ENCODE peak calls at places on chromosomes 6 and 20, in eight cellular contexts. N is Calu3, Q is H9, F is foreskin fibroblast, L is thoracic aorta, C is fibroblast of lung, X is MCF 10A, Z is upper lobe of left lung. R is an unnamed sample.

GRCh38 chr20:41196653-41197225 is 59.4 kb downstream of the PLCG1 start:
- DNase-seq in N (no peak), Q (no peak), F (no peak), L (no peak), C (no peak), X (no peak), Z (no peak), R (no peak)

GRCh38 chr6:118903691-118904090 is 9.7 kb downstream of the ASF1A start:
- DNase-seq in N (no peak), Q (no peak), F (no peak), L (no peak), C (no peak), X (no peak), Z (no peak), R (no peak)

GRCh38 chr6:57432162-57432561 is 114.7 kb downstream of the PRIM2 start:
- DNase-seq in N (no peak), Q (no peak), F (peak), L (no peak), C (peak), X (peak), Z (no peak), R (no peak)

GRCh38 chr6:81766482-81767069 is 14.1 kb upstream of the TENT5A start:
- DNase-seq in N (peak), Q (no peak), F (peak), L (no peak), C (peak), X (peak), Z (no peak), R (peak)

GRCh38 chr20:47993035-47993755 is 207.9 kb upstream of the SULF2 start:
- DNase-seq in N (no peak), Q (no peak), F (no peak), L (no peak), C (no peak), X (no peak), Z (no peak), R (no peak)

GRCh38 chr6:14776307-14776706 is 469.6 kb upstream of the JARID2 start:
- DNase-seq in N (no peak), Q (no peak), F (no peak), L (no peak), C (no peak), X (no peak), Z (no peak), R (no peak)

GRCh38 chr6:42618686-42619085 is 54.9 kb downstream of the UBR2 start:
- DNase-seq in N (no peak), Q (peak), F (peak), L (no peak), C (peak), X (no peak), Z (no peak), R (peak)

GRCh38 chr6:145238787-145239186 is 496.5 kb downstream of the EPM2A start:
- DNase-seq in N (no peak), Q (no peak), F (no peak), L (no peak), C (no peak), X (no peak), Z (no peak), R (no peak)

GRCh38 chr6:72849346-72849745 is 227.5 kb downstream of the KCNQ5 start:
- DNase-seq in N (no peak), Q (no peak), F (no peak), L (no peak), C (no peak), X (no peak), Z (no peak), R (no peak)

GRCh38 chr20:36754656-36755222 is 8.8 kb upstream of the NDRG3 start:
- DNase-seq in N (peak), Q (peak), F (peak), L (no peak), C (peak), X (peak), Z (peak), R (peak)

GRCh38 chr6:151128764-151129370 is 110.9 kb upstream of the AKAP12 start:
- DNase-seq in N (no peak), Q (peak), F (no peak), L (no peak), C (no peak), X (no peak), Z (no peak), R (no peak)

GRCh38 chr6:38637756-38638155 is 2.0 kb downstream of the BTBD9 start:
- DNase-seq in N (no peak), Q (no peak), F (no peak), L (no peak), C (no peak), X (no peak), Z (no peak), R (no peak)

GRCh38 chr6:148251286-148251685 is 91.4 kb upstream of the SASH1 start:
- DNase-seq in N (no peak), Q (no peak), F (peak), L (no peak), C (peak), X (peak), Z (no peak), R (peak)

GRCh38 chr6:84193140-84193708 is 34.2 kb downstream of the CEP162 start:
- DNase-seq in N (no peak), Q (no peak), F (peak), L (no peak), C (peak), X (peak), Z (no peak), R (peak)

GRCh38 chr6:84191802-84192201 is 35.6 kb downstream of the CEP162 start:
- DNase-seq in N (no peak), Q (no peak), F (no peak), L (no peak), C (no peak), X (no peak), Z (no peak), R (no peak)

GRCh38 chr6:84197708-84198107 is 29.7 kb downstream of the CEP162 start:
- DNase-seq in N (no peak), Q (no peak), F (no peak), L (no peak), C (no peak), X (no peak), Z (no peak), R (no peak)
- TF ChIP-seq CTCF in N (no peak), Q (peak), F (no peak), L (no peak), C (no peak), X (no peak), Z (no peak), R (no peak)

GRCh38 chr6:53939830-53940229 is 145.0 kb downstream of the LRRC1 start:
- DNase-seq in N (no peak), Q (no peak), F (no peak), L (no peak), C (no peak), X (no peak), Z (no peak), R (no peak)
- TF ChIP-seq CTCF in N (no peak), Q (no peak), F (no peak), L (no peak), C (no peak), X (no peak), Z (no peak), R (no peak)

GRCh38 chr6:11744101-11744500 is 34.5 kb downstream of the ADTRP start:
- DNase-seq in N (no peak), Q (no peak), F (no peak), L (no peak), C (no peak), X (no peak), Z (no peak), R (no peak)
- TF ChIP-seq CTCF in N (no peak), Q (no peak), F (no peak), L (no peak), C (no peak), X (no peak), Z (no peak), R (no peak)

GRCh38 chr6:100116409-100117194 is 122.6 kb upstream of the MCHR2 start:
- DNase-seq in N (peak), Q (peak), F (peak), L (no peak), C (peak), X (peak), Z (no peak), R (peak)
- TF ChIP-seq CTCF in N (peak), Q (peak), F (peak), L (peak), C (peak), X (peak), Z (no peak), R (peak)

GRCh38 chr20:23628402-23629016 is 9.2 kb downstream of the CST3 start:
- DNase-seq in N (no peak), Q (no peak), F (no peak), L (no peak), C (no peak), X (no peak), Z (no peak), R (no peak)

GRCh38 chr20:23629542-23630391 is 8.0 kb downstream of the CST3 start:
- DNase-seq in N (no peak), Q (no peak), F (no peak), L (no peak), C (no peak), X (no peak), Z (no peak), R (no peak)

GRCh38 chr20:23627501-23627900 is 10.3 kb downstream of the CST3 start:
- DNase-seq in N (no peak), Q (no peak), F (no peak), L (no peak), C (no peak), X (no peak), Z (no peak), R (no peak)

GRCh38 chr20:23630392-23630849 is 7.3 kb downstream of the CST3 start:
- DNase-seq in N (no peak), Q (no peak), F (no peak), L (no peak), C (no peak), X (no peak), Z (no peak), R (no peak)

GRCh38 chr20:23629017-23629541 is 8.7 kb downstream of the CST3 start:
- DNase-seq in N (peak), Q (no peak), F (peak), L (no peak), C (peak), X (peak), Z (peak), R (no peak)
- TF ChIP-seq CTCF in N (no peak), Q (no peak), F (no peak), L (no peak), C (no peak), X (no peak), Z (no peak), R (no peak)

GRCh38 chr6:85115876-85116275 is 334.0 kb upstream of the NT5E start:
- DNase-seq in N (no peak), Q (no peak), F (no peak), L (no peak), C (no peak), X (no peak), Z (no peak), R (no peak)

GRCh38 chr6:85113934-85114582 is 335.8 kb upstream of the NT5E start:
- DNase-seq in N (no peak), Q (no peak), F (no peak), L (no peak), C (no peak), X (peak), Z (no peak), R (no peak)

GRCh38 chr6:85116475-85116874 is 333.4 kb upstream of the NT5E start:
- DNase-seq in N (no peak), Q (no peak), F (no peak), L (no peak), C (no peak), X (no peak), Z (no peak), R (no peak)

GRCh38 chr6:85114583-85114939 is 335.3 kb upstream of the NT5E start:
- DNase-seq in N (no peak), Q (no peak), F (no peak), L (no peak), C (no peak), X (no peak), Z (no peak), R (no peak)

DNA sequence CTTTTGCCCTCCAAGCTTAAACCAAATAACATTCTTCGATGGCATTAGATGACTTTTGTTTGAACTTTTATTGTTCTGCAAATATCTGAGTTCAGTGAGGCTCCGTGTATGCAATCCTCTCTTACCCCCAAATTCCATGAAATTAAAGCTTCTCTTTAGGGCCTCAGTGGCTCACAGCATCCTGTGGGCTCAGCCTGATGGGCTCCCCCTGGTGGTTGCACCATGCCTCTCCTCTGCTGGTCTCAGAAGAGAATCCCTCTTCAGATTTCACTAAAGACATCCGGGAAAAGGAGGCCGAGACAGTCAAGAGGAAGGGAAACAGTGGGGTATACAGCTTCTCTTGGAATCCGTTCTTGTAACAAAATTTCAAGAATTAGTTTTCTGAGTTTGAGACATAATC is 331.6 kb upstream of the NT5E start:
- DNase-seq in N (peak), Q (peak), F (no peak), L (no peak), C (no peak), X (no peak), Z (no peak), R (no peak)
- TF ChIP-seq CTCF in N (no peak), Q (peak), F (no peak), L (no peak), C (no peak), X (no peak), Z (no peak), R (peak)

DNA sequence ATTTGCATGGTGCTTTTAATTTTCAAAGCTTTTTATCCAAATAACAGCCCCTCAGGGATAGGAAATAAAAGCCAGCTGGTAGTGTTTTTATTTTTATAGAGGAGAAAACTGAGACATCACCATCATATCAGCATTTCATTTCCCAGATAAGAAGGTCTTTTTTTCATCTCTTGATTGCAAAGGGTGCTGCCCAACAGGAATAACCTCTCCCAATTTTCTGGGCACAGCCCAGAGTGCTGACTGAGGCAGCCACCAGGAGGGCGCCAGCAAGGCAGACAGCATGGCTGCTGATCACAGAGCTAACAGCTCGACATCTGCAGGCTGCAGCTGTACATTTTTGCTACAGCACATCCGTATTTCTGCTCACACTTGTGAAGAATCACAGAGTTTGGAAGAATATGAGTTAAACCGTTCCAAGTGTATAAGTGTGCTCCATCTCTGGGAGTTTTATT is 85.7 kb upstream of the C20orf144 start:
- DNase-seq in N (peak), Q (no peak), F (no peak), L (no peak), C (peak), X (no peak), Z (no peak), R (no peak)
- TF ChIP-seq CTCF in N (no peak), Q (peak), F (no peak), L (no peak), C (peak), X (no peak), Z (no peak), R (peak)

GRCh38 chr20:19785173-19785799 is 27.2 kb downstream of the RIN2 start:
- DNase-seq in N (no peak), Q (no peak), F (no peak), L (no peak), C (peak), X (peak), Z (no peak), R (no peak)
- TF ChIP-seq CTCF in N (no peak), Q (no peak), F (no peak), L (no peak), C (no peak), X (no peak), Z (no peak), R (no peak)

DNA sequence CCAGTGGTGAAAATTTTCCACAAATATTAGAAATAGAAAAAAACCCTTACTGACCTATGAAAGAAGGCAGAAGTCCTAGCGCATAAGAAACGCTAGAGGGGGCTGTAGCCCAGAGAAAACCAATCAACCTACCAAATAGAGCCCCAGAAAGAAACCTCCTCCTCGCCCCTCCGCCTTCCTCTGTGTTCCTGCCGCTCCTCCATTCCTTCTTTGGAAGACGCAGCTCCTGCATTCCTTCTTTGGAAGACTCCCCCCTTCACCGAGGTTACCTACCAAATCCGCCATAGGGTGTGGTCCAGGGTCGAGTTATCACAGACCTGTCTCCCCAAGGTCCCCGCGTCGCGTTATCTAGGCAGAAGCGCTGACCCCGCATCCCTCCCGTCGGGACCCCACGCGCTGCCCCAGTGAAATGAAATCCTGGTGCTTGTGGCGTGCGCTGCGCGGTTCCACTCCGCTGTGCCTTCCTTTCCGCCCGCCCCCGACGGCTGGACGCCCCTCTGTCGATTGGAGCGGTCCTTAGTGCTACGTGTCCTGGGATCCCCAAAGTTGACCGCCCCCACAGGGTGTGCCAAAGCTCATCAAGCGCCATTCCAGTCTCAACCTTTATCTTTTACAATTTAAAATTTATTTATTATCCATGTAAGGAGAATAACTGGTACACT is 12.9 kb downstream of the RPP21 start:
- DNase-seq in N (peak), Q (peak), F (peak), L (no peak), C (peak), X (peak), Z (peak), R (peak)
- TF ChIP-seq CTCF in N (peak), Q (peak), F (peak), L (peak), C (peak), X (peak), Z (peak), R (peak)

DNA sequence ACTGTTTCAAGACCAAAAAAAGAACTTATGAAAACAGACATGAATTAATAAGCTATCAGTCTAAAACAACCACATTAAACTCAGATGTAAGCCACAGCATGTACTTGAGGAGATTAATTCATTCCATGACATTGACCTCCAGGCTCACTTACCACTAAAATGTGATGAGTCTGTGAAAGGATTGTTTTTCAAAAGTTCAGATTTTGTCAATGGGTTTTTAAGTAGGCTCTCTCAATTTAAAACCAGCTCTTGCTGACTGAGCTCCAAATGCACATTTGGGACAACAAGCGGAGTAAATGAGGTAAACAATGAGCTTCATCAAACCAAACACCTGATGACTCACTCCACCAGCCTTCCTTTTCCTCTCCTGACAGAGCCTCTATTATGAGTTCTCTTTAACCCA is 197.0 kb downstream of the SIM1 start:
- DNase-seq in N (no peak), Q (no peak), F (peak), L (no peak), C (peak), X (no peak), Z (no peak), R (peak)
- TF ChIP-seq CTCF in N (no peak), Q (no peak), F (no peak), L (no peak), C (no peak), X (no peak), Z (no peak), R (no peak)

R was measured in HFF-Myc.